ENCODE peak calls at places on chromosomes 11 and 22, in ten cellular contexts. Q is Caco-2; L is CD4-positive, CD25-positive, alpha-beta regulatory T cell; G is esophagus squamous epithelium; P is SK-N-SH; J is uterus; R is pancreas; E is CD4-positive, alpha-beta memory T cell; D is stomach; B is vagina. X is an unnamed sample. For H3K36me3, the result is how much of the 10 kb centered on the place peaks cover.

GRCh38 chr11:15941206-15941770 is 415.1 kb downstream of the SOX6 start:
- DNase-seq in Q (no peak), L (peak), G (no peak), P (peak), J (peak), R (no peak), E (no peak), D (no peak), B (peak), X (no peak)

GRCh38 chr22:35326854-35327562 is 27.3 kb downstream of the TOM1 start:
- DNase-seq in Q (no peak), L (no peak), G (no peak), P (no peak), J (no peak), R (no peak), E (no peak), D (no peak), B (no peak), X (no peak)

GRCh38 chr22:26658161-26658560 is 773 bp downstream of the MIAT start:
- DNase-seq in Q (no peak), L (peak), G (no peak), P (no peak), J (no peak), R (no peak), E (no peak), D (no peak), B (no peak), X (no peak)

GRCh38 chr11:112348480-112349029 is 87.9 kb upstream of the PLET1 start:
- DNase-seq in Q (no peak), L (no peak), G (no peak), P (no peak), J (no peak), R (no peak), E (no peak), D (no peak), B (no peak), X (no peak)

GRCh38 chr11:94869186-94869585 is 101.0 kb downstream of the AMOTL1 start:
- DNase-seq in Q (no peak), L (no peak), G (no peak), P (no peak), J (no peak), R (no peak), E (no peak), D (no peak), B (no peak), X (no peak)

GRCh38 chr11:60084866-60085265 is 3.6 kb upstream of the MS4A2 start:
- DNase-seq in Q (no peak), L (no peak), G (no peak), P (no peak), J (no peak), R (no peak), E (no peak), D (no peak), B (no peak), X (no peak)

GRCh38 chr22:30841264-30841663 is 127.3 kb downstream of the MORC2 start:
- DNase-seq in Q (no peak), L (peak), G (no peak), P (no peak), J (no peak), R (no peak), E (no peak), D (no peak), B (no peak), X (no peak)

GRCh38 chr22:20766530-20766929 is 7.4 kb upstream of the SERPIND1 start:
- DNase-seq in Q (no peak), L (no peak), G (no peak), P (no peak), J (no peak), R (no peak), E (no peak), D (no peak), B (no peak), X (no peak)

GRCh38 chr11:27868226-27868625 is 168.0 kb upstream of the BDNF start:
- DNase-seq in Q (peak), L (no peak), G (no peak), P (no peak), J (no peak), R (no peak), E (no peak), D (no peak), B (no peak), X (no peak)

GRCh38 chr11:31492320-31492913 is 17.0 kb downstream of the IMMP1L start:
- DNase-seq in Q (no peak), L (no peak), G (no peak), P (no peak), J (no peak), R (no peak), E (no peak), D (no peak), B (no peak), X (no peak)

GRCh38 chr11:83681045-83681781 is 395.0 kb upstream of the CCDC90B start:
- DNase-seq in Q (no peak), L (no peak), G (no peak), P (no peak), J (no peak), R (no peak), E (no peak), D (no peak), B (no peak), X (no peak)

GRCh38 chr11:88950975-88951374 is 114.8 kb downstream of the GRM5 start:
- DNase-seq in Q (no peak), L (no peak), G (no peak), P (no peak), J (no peak), R (no peak), E (no peak), D (no peak), B (no peak), X (no peak)

GRCh38 chr22:19360862-19361261 is 69.3 kb upstream of the CLTCL1 start:
- DNase-seq in Q (no peak), L (no peak), G (no peak), P (no peak), J (no peak), R (no peak), E (no peak), D (no peak), B (no peak), X (no peak)

GRCh38 chr11:118171274-118172062 is 5.0 kb downstream of the SCN2B start:
- DNase-seq in Q (peak), L (peak), G (no peak), P (peak), J (peak), R (peak), E (peak), D (peak), B (no peak), X (no peak)

GRCh38 chr22:30209642-30210041 is 36.9 kb downstream of the LIF start:
- DNase-seq in Q (no peak), L (no peak), G (no peak), P (no peak), J (no peak), R (no peak), E (no peak), D (no peak), B (no peak), X (no peak)

GRCh38 chr22:24938741-24939341 is 7.7 kb downstream of the LHFPL7 start:
- DNase-seq in Q (peak), L (peak), G (no peak), P (peak), J (no peak), R (no peak), E (peak), D (no peak), B (no peak), X (no peak)

GRCh38 chr22:27372969-27373670 is 428.4 kb downstream of the MN1 start:
- DNase-seq in Q (peak), L (no peak), G (no peak), P (no peak), J (no peak), R (peak), E (no peak), D (peak), B (peak), X (no peak)

GRCh38 chr11:33630936-33631748 is 69.5 kb downstream of the C11orf91 start:
- DNase-seq in Q (no peak), L (no peak), G (no peak), P (no peak), J (no peak), R (no peak), E (no peak), D (no peak), B (peak), X (no peak)

GRCh38 chr11:6377902-6378694 is 12.2 kb upstream of the SMPD1 start:
- DNase-seq in Q (no peak), L (peak), G (no peak), P (no peak), J (no peak), R (no peak), E (no peak), D (no peak), B (no peak), X (no peak)

GRCh38 chr11:75276696-75277095 is 36.1 kb downstream of the TPBGL start:
- DNase-seq in Q (no peak), L (no peak), G (no peak), P (no peak), J (peak), R (no peak), E (no peak), D (peak), B (peak), X (no peak)

GRCh38 chr11:2163428-2163978 is 2.5 kb upstream of the INS start:
- DNase-seq in Q (no peak), L (no peak), G (no peak), P (peak), J (no peak), R (no peak), E (no peak), D (no peak), B (no peak), X (no peak)

GRCh38 chr11:64878223-64878493 is 263 bp downstream of the EHD1 start:
- DNase-seq in Q (no peak), L (no peak), G (no peak), P (no peak), J (no peak), R (no peak), E (no peak), D (no peak), B (no peak), X (no peak)

GRCh38 chr22:41524809-41525449 is 19.3 kb downstream of the POLR3H start:
- DNase-seq in Q (no peak), L (peak), G (no peak), P (no peak), J (peak), R (no peak), E (peak), D (peak), B (no peak), X (no peak)

GRCh38 chr11:97615541-97615940 is 1225.7 kb downstream of the JRKL start:
- DNase-seq in Q (no peak), L (no peak), G (no peak), P (no peak), J (no peak), R (no peak), E (no peak), D (no peak), B (no peak), X (no peak)

GRCh38 chr11:20501252-20501651 is 98.2 kb upstream of the SLC6A5 start:
- DNase-seq in Q (no peak), L (no peak), G (no peak), P (no peak), J (no peak), R (no peak), E (no peak), D (no peak), B (no peak), X (no peak)

GRCh38 chr11:6646040-6646439 is 9.6 kb downstream of the DCHS1 start:
- DNase-seq in Q (no peak), L (no peak), G (no peak), P (no peak), J (peak), R (peak), E (no peak), D (no peak), B (no peak), X (no peak)

GRCh38 chr11:103051986-103052385 is 40.0 kb downstream of the DCUN1D5 start:
- DNase-seq in Q (no peak), L (no peak), G (no peak), P (no peak), J (no peak), R (no peak), E (no peak), D (no peak), B (no peak), X (no peak)

GRCh38 chr11:112453601-112454577 is 193.2 kb upstream of the PLET1 start:
- DNase-seq in Q (peak), L (peak), G (no peak), P (peak), J (no peak), R (no peak), E (peak), D (peak), B (no peak), X (no peak)

GRCh38 chr22:22618448-22618847 is 26.0 kb upstream of the GGTLC2 start:
- DNase-seq in Q (no peak), L (no peak), G (no peak), P (no peak), J (no peak), R (no peak), E (no peak), D (no peak), B (no peak), X (no peak)

GRCh38 chr11:31340903-31341572 is 28.5 kb downstream of the DCDC1 start:
- DNase-seq in Q (peak), L (peak), G (no peak), P (peak), J (no peak), R (no peak), E (peak), D (no peak), B (no peak), X (peak)

GRCh38 chr11:116882386-116882785 is 45.0 kb upstream of the APOA1 start:
- DNase-seq in Q (no peak), L (no peak), G (no peak), P (no peak), J (no peak), R (no peak), E (no peak), D (no peak), B (no peak), X (no peak)

GRCh38 chr22:42811510-42811909 is 45.6 kb downstream of the ARFGAP3 start:
- DNase-seq in Q (no peak), L (no peak), G (no peak), P (no peak), J (no peak), R (no peak), E (no peak), D (no peak), B (no peak), X (no peak)

GRCh38 chr11:115741376-115741775 is 237.2 kb upstream of the CADM1 start:
- DNase-seq in Q (no peak), L (no peak), G (no peak), P (no peak), J (no peak), R (no peak), E (no peak), D (no peak), B (no peak), X (no peak)

GRCh38 chr22:41191467-41191866 is 13.6 kb upstream of the L3MBTL2 start:
- DNase-seq in Q (no peak), L (no peak), G (no peak), P (no peak), J (no peak), R (no peak), E (no peak), D (no peak), B (no peak), X (no peak)

GRCh38 chr22:32685527-32685926 is 116.0 kb upstream of the TIMP3 start:
- DNase-seq in Q (no peak), L (no peak), G (no peak), P (no peak), J (no peak), R (no peak), E (no peak), D (no peak), B (no peak), X (no peak)

GRCh38 chr11:34308821-34309585 is 48.8 kb downstream of the ABTB2 start:
- DNase-seq in Q (peak), L (no peak), G (no peak), P (no peak), J (no peak), R (no peak), E (no peak), D (no peak), B (no peak), X (no peak)

GRCh38 chr11:61439615-61440014 is 9.7 kb downstream of the SDHAF2 start:
- DNase-seq in Q (peak), L (no peak), G (no peak), P (no peak), J (no peak), R (no peak), E (no peak), D (no peak), B (no peak), X (no peak)
- H3K36me3 ChIP-seq in Q (under half), L (half or more), G (half or more), P (half or more), J (under half), R (under half), E (under half), D (under half), B (under half), X (under half)

DNA sequence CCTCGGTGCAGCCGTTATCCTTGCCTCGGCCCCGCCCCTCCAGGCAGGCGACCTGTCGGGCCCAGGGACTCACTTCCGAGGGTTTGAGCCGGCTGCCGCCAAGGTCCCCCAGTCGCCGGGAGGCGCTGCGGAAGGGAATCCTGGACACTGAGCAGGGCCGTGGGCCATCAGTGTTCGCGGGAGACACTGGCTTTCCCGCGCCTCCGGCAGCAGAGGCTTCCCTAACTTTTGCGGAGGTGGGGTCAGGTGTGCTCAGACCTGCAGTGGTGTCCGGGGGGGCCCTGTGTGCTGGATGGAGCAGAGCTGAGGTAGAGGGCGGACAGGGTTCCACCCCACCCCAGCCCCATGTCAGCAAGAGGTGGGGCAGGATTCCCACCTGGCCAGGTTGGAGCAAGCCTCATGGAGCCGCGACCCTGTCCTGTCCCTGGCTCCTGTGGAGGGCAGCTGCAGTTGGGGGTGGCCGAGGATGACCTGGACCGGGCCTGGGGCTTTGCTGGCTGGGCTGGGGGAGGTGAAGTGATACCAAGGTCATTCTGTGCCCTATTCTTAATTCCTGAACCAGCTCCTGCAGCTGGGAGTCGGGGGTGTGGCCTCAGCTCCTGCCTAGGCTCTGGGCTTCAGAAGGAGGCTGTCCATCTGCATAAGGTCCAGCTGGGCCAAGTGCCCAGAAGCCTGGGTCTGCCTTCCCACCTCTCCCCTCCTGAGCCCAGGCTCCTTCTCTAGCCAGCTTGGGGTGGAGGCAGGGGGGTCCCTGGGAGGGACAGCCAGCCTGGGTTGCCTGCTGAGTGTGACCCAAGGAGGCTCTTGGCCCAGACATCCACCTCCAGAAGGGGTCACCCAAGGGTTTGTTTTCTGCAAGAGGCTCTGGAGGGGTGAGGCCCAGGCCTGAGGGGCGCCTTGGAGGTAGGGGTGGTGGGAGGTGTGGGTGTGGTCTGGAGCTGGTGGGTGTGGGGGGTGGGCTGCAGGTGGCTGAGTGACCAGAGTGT is 8.4 kb downstream of the TSPAN4 start:
- DNase-seq in Q (peak), L (peak), G (no peak), P (peak), J (no peak), R (no peak), E (no peak), D (no peak), B (no peak), X (no peak)
- H3K36me3 ChIP-seq in Q (under half), L (under half), G (under half), P (under half), J (under half), R (under half), E (under half), D (under half), B (under half), X (under half)

GRCh38 chr11:10632483-10632882 is 61.1 kb downstream of the IRAG1 start:
- DNase-seq in Q (no peak), L (no peak), G (no peak), P (no peak), J (no peak), R (no peak), E (no peak), D (no peak), B (peak), X (no peak)
- H3K36me3 ChIP-seq in Q (under half), L (under half), G (under half), P (under half), J (under half), R (under half), E (under half), D (under half), B (under half), X (under half)

GRCh38 chr11:133007020-133007584 is 525.2 kb downstream of the OPCML start:
- DNase-seq in Q (no peak), L (no peak), G (no peak), P (peak), J (no peak), R (no peak), E (no peak), D (no peak), B (no peak), X (no peak)

GRCh38 chr11:133012803-133013202 is 519.5 kb downstream of the OPCML start:
- DNase-seq in Q (no peak), L (no peak), G (no peak), P (no peak), J (no peak), R (no peak), E (no peak), D (no peak), B (no peak), X (no peak)

GRCh38 chr11:133015457-133015856 is 516.8 kb downstream of the OPCML start:
- DNase-seq in Q (no peak), L (no peak), G (no peak), P (no peak), J (no peak), R (no peak), E (no peak), D (no peak), B (no peak), X (no peak)

DNA sequence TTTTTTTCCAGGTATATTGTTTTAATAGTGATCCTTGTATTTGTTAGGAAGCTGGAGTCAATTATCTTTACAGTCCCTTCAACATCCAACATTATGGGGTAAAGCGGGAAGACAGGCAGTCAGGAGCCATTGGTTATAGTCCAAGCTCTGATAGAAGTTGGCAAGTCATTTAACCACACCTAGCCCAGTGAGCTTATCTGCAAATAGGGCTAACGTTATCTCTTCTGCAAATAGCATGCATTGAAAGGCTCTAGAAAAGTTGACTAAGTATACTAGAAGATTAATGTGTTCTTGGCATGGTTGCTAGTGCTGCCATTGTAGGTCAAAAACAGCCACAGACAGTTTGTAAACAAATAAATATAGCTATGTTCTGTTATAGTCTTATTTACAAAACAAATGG is 520.7 kb downstream of the OPCML start:
- DNase-seq in Q (no peak), L (no peak), G (no peak), P (no peak), J (no peak), R (no peak), E (no peak), D (no peak), B (no peak), X (no peak)
- H3K36me3 ChIP-seq in Q (under half), L (under half), G (under half), P (under half), J (under half), R (under half), E (under half), D (under half), B (under half), X (under half)

GRCh38 chr11:72722050-72722748 is 30.0 kb downstream of the ARAP1 start:
- DNase-seq in Q (peak), L (peak), G (peak), P (peak), J (peak), R (peak), E (peak), D (peak), B (no peak), X (peak)
- H3K36me3 ChIP-seq in Q (under half), L (under half), G (under half), P (under half), J (under half), R (under half), E (under half), D (under half), B (under half), X (under half)